ENCODE peak calls at places on chromosome 4, in nine cellular contexts. S, Y, U, H, P, C, E, R and D are unnamed samples. For H3K36me3 and H3K27me3, the result is how much of the 10 kb centered on the place peaks cover.

GRCh38 chr4:37970702-37971101 is 10.5 kb downstream of the PTTG2 start:
- DNase-seq in S (no peak), Y (peak), U (peak), H (peak), P (peak), C (no peak), E (peak), R (peak), D (no peak)

GRCh38 chr4:14897217-14897616 is 105.1 kb upstream of the CPEB2 start:
- DNase-seq in S (no peak), Y (peak), U (no peak), H (no peak), P (no peak), C (no peak), E (no peak), R (no peak), D (no peak)

GRCh38 chr4:170750519-170750918 is 660.8 kb upstream of the AADAT start:
- DNase-seq in S (no peak), Y (no peak), U (no peak), H (no peak), P (no peak), C (no peak), E (no peak), R (no peak), D (no peak)

GRCh38 chr4:154039435-154040061 is 250.7 kb upstream of the SFRP2 start:
- DNase-seq in S (no peak), Y (no peak), U (no peak), H (no peak), P (no peak), C (no peak), E (no peak), R (no peak), D (no peak)

GRCh38 chr4:45576275-45576674 is 547.6 kb downstream of the GABRG1 start:
- DNase-seq in S (no peak), Y (no peak), U (no peak), H (no peak), P (no peak), C (no peak), E (no peak), R (no peak), D (no peak)

GRCh38 chr4:33924239-33924638 is 2320.1 kb downstream of the ARAP2 start:
- DNase-seq in S (peak), Y (peak), U (peak), H (no peak), P (no peak), C (peak), E (no peak), R (no peak), D (peak)

GRCh38 chr4:182175788-182176519 is 67.2 kb upstream of the TENM3 start:
- DNase-seq in S (no peak), Y (no peak), U (no peak), H (no peak), P (no peak), C (no peak), E (no peak), R (no peak), D (no peak)

GRCh38 chr4:65670331-65671031 is at the start of gene EPHA5:
- DNase-seq in S (peak), Y (peak), U (peak), H (no peak), P (peak), C (peak), E (peak), R (peak), D (no peak)

GRCh38 chr4:107931775-107932321 is 499 bp downstream of the CYP2U1 start:
- DNase-seq in S (no peak), Y (no peak), U (no peak), H (peak), P (no peak), C (no peak), E (peak), R (peak), D (no peak)

GRCh38 chr4:88225216-88226107 is 58.9 kb downstream of the PPM1K start:
- DNase-seq in S (no peak), Y (peak), U (no peak), H (no peak), P (no peak), C (no peak), E (no peak), R (no peak), D (no peak)

GRCh38 chr4:90977726-90978125 is 850.5 kb downstream of the CCSER1 start:
- DNase-seq in S (no peak), Y (no peak), U (no peak), H (no peak), P (no peak), C (no peak), E (no peak), R (no peak), D (no peak)

GRCh38 chr4:152591361-152591760 is 55.5 kb upstream of the FBXW7 start:
- DNase-seq in S (peak), Y (peak), U (peak), H (peak), P (peak), C (peak), E (no peak), R (no peak), D (no peak)

GRCh38 chr4:47213971-47214370 is 182.6 kb downstream of the GABRB1 start:
- DNase-seq in S (no peak), Y (peak), U (peak), H (no peak), P (no peak), C (no peak), E (no peak), R (no peak), D (peak)

GRCh38 chr4:89707467-89707866 is 129.5 kb downstream of the SNCA start:
- DNase-seq in S (no peak), Y (no peak), U (no peak), H (no peak), P (no peak), C (no peak), E (no peak), R (no peak), D (no peak)

GRCh38 chr4:23728393-23728792 is 161.5 kb downstream of the PPARGC1A start:
- DNase-seq in S (no peak), Y (peak), U (peak), H (no peak), P (no peak), C (no peak), E (no peak), R (no peak), D (peak)

GRCh38 chr4:107854326-107855030 is 29.7 kb downstream of the SGMS2 start:
- DNase-seq in S (no peak), Y (no peak), U (no peak), H (no peak), P (no peak), C (no peak), E (peak), R (no peak), D (peak)

GRCh38 chr4:185717018-185717726 is 94.8 kb downstream of the SORBS2 start:
- DNase-seq in S (no peak), Y (no peak), U (no peak), H (no peak), P (no peak), C (no peak), E (peak), R (no peak), D (no peak)

GRCh38 chr4:123452585-123452984 is 56.0 kb downstream of the SPRY1 start:
- DNase-seq in S (no peak), Y (peak), U (peak), H (no peak), P (peak), C (no peak), E (peak), R (no peak), D (peak)

GRCh38 chr4:21757281-21757680 is 191.3 kb downstream of the KCNIP4 start:
- DNase-seq in S (no peak), Y (no peak), U (no peak), H (no peak), P (no peak), C (no peak), E (no peak), R (no peak), D (no peak)

GRCh38 chr4:166091914-166092510 is 219.0 kb downstream of the TLL1 start:
- DNase-seq in S (peak), Y (peak), U (no peak), H (no peak), P (no peak), C (peak), E (no peak), R (no peak), D (no peak)

GRCh38 chr4:151184523-151185458 is 85.4 kb downstream of the RPS3A start:
- DNase-seq in S (no peak), Y (peak), U (peak), H (no peak), P (no peak), C (no peak), E (no peak), R (no peak), D (no peak)

GRCh38 chr4:185534850-185535761 is at the start of gene PDLIM3:
- DNase-seq in S (peak), Y (peak), U (peak), H (no peak), P (peak), C (peak), E (peak), R (peak), D (no peak)

GRCh38 chr4:62051332-62051731 is 851.2 kb downstream of the ADGRL3 start:
- DNase-seq in S (no peak), Y (no peak), U (no peak), H (no peak), P (no peak), C (no peak), E (no peak), R (no peak), D (no peak)

GRCh38 chr4:131337956-131338355 is 1811.1 kb upstream of the PCDH10 start:
- DNase-seq in S (no peak), Y (no peak), U (no peak), H (no peak), P (no peak), C (no peak), E (no peak), R (no peak), D (no peak)

GRCh38 chr4:181971973-181972372 is 271.2 kb upstream of the TENM3 start:
- DNase-seq in S (no peak), Y (peak), U (peak), H (no peak), P (no peak), C (no peak), E (no peak), R (no peak), D (no peak)

GRCh38 chr4:105924341-105924740 is 29.1 kb downstream of the NPNT start:
- DNase-seq in S (no peak), Y (no peak), U (no peak), H (no peak), P (no peak), C (no peak), E (no peak), R (no peak), D (no peak)

GRCh38 chr4:163256680-163257343 is 75.6 kb downstream of the NPY1R start:
- DNase-seq in S (no peak), Y (no peak), U (no peak), H (no peak), P (no peak), C (no peak), E (no peak), R (no peak), D (no peak)

GRCh38 chr4:168540865-168541607 is 44.2 kb downstream of the PALLD start:
- DNase-seq in S (no peak), Y (no peak), U (no peak), H (no peak), P (no peak), C (no peak), E (no peak), R (no peak), D (no peak)

GRCh38 chr4:14233126-14233525 is 605.6 kb upstream of the BOD1L1 start:
- DNase-seq in S (no peak), Y (no peak), U (no peak), H (no peak), P (no peak), C (no peak), E (no peak), R (no peak), D (no peak)

GRCh38 chr4:168784786-168785461 is 225.1 kb downstream of the CBR4 start:
- DNase-seq in S (peak), Y (peak), U (no peak), H (no peak), P (peak), C (peak), E (no peak), R (no peak), D (no peak)

GRCh38 chr4:79757580-79757979 is 315.4 kb downstream of the ANTXR2 start:
- DNase-seq in S (no peak), Y (no peak), U (no peak), H (no peak), P (no peak), C (no peak), E (no peak), R (no peak), D (no peak)

GRCh38 chr4:6443035-6444023 is 29.1 kb downstream of the PPP2R2C start:
- DNase-seq in S (no peak), Y (no peak), U (no peak), H (no peak), P (no peak), C (no peak), E (no peak), R (peak), D (no peak)

GRCh38 chr4:99915449-99915848 is 21.2 kb upstream of the LAMTOR3 start:
- DNase-seq in S (no peak), Y (no peak), U (no peak), H (no peak), P (no peak), C (no peak), E (no peak), R (no peak), D (no peak)

GRCh38 chr4:2846172-2846571 is 2.5 kb downstream of the ADD1 start:
- DNase-seq in S (no peak), Y (no peak), U (no peak), H (no peak), P (no peak), C (no peak), E (no peak), R (no peak), D (no peak)
- H3K4me3 ChIP-seq in S (no peak), Y (no peak), U (no peak), H (no peak), P (no peak), C (no peak), E (no peak), R (no peak), D (no peak)

GRCh38 chr4:1819284-1819683 is 26.2 kb downstream of the FGFR3 start:
- DNase-seq in S (no peak), Y (no peak), U (no peak), H (no peak), P (peak), C (no peak), E (no peak), R (no peak), D (no peak)

GRCh38 chr4:1819816-1820215 is 26.7 kb downstream of the FGFR3 start:
- DNase-seq in S (no peak), Y (no peak), U (no peak), H (no peak), P (no peak), C (no peak), E (no peak), R (no peak), D (no peak)

GRCh38 chr4:1822568-1823544 is 29.8 kb downstream of the FGFR3 start:
- DNase-seq in S (no peak), Y (no peak), U (no peak), H (no peak), P (no peak), C (no peak), E (no peak), R (no peak), D (no peak)

GRCh38 chr4:1823545-1823932 is 30.4 kb downstream of the FGFR3 start:
- DNase-seq in S (no peak), Y (no peak), U (no peak), H (no peak), P (no peak), C (no peak), E (no peak), R (no peak), D (no peak)

GRCh38 chr4:1821679-1822567 is 28.8 kb downstream of the FGFR3 start:
- DNase-seq in S (no peak), Y (no peak), U (no peak), H (no peak), P (no peak), C (no peak), E (no peak), R (no peak), D (no peak)
- H3K36me3 ChIP-seq in S (under half), Y (under half), U (under half), H (under half), P (half or more), C (under half), E (under half), R (under half), D (under half)

DNA sequence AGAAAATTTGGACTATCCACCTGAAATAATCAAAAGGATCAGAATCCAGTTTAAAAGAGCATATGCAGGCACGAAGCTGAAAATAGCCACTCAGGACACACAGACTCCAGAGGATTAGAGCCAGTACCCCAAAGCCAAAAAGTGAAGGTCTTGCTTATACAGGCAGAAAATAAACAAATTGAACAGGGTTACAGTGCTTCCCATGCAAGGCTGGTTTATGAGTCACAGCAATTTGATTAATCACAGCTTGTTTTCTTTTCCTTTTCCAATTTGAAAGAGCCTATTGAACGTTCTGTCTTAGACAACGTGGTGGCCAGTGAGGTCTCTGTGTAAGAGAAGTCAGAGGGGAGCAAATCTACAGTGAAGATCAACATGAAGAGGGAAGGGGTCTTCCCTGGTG is 10.2 kb downstream of the HGFAC start:
- DNase-seq in S (no peak), Y (peak), U (peak), H (no peak), P (no peak), C (no peak), E (no peak), R (no peak), D (peak)
- H3K27me3 ChIP-seq in S (under half), Y (under half), U (under half), H (under half), P (under half), C (under half), E (under half), R (under half), D (under half)

GRCh38 chr4:76729460-76729859 is 168.5 kb downstream of the SOWAHB start:
- DNase-seq in S (no peak), Y (no peak), U (no peak), H (no peak), P (no peak), C (no peak), E (no peak), R (no peak), D (no peak)
- H3K4me3 ChIP-seq in S (no peak), Y (no peak), U (no peak), H (no peak), P (no peak), C (no peak), E (no peak), R (no peak), D (no peak)